ENCODE peak calls at places on chromosomes 1 and 21, in five cellular contexts. P, O, X, Z and T are unnamed samples. For H3K4me1, the result is how much of the 10 kb centered on the place peaks cover.

GRCh38 chr1:45906883-45907282 is 103.5 kb downstream of the MAST2 start:
- DNase-seq in Z (no peak), X (no peak), P (no peak), O (no peak), T (no peak)

GRCh38 chr1:199522338-199522737 is 505.2 kb upstream of the NR5A2 start:
- DNase-seq in Z (no peak), X (no peak), P (no peak), O (no peak), T (no peak)

GRCh38 chr1:226034482-226034881 is 28.0 kb upstream of the H3-3A start:
- DNase-seq in X (peak), Z (peak), O (peak), P (peak), T (peak)

GRCh38 chr1:66266756-66267155 is 267.2 kb upstream of the SGIP1 start:
- DNase-seq in Z (no peak), O (no peak), P (no peak), X (no peak), T (no peak)

GRCh38 chr1:231985624-231986023 is 359.0 kb downstream of the DISC1 start:
- DNase-seq in O (no peak), X (no peak), P (no peak), Z (no peak), T (no peak)

GRCh38 chr1:150578278-150579109 is 916 bp downstream of the MCL1 start:
- DNase-seq in X (peak), O (peak), Z (peak), P (no peak), T (no peak)

GRCh38 chr1:168861421-168862023 is 132.5 kb upstream of the DPT start:
- DNase-seq in X (no peak), P (no peak), O (no peak), Z (no peak), T (no peak)

GRCh38 chr1:185479781-185480180 is 162.7 kb upstream of the IVNS1ABP start:
- DNase-seq in X (no peak), Z (no peak), O (no peak), P (no peak), T (no peak)

GRCh38 chr21:45560106-45561021 is 18.1 kb upstream of the SLC19A1 start:
- DNase-seq in X (no peak), O (peak), P (no peak), Z (no peak), T (no peak)

GRCh38 chr21:37564924-37565529 is 198.5 kb downstream of the DYRK1A start:
- DNase-seq in Z (no peak), P (no peak), O (no peak), X (peak), T (no peak)

GRCh38 chr21:37563641-37564340 is 197.2 kb downstream of the DYRK1A start:
- DNase-seq in Z (peak), X (peak), P (peak), O (peak), T (peak)

GRCh38 chr21:37566790-37567725 is 200.5 kb downstream of the DYRK1A start:
- DNase-seq in P (no peak), Z (peak), O (no peak), X (no peak), T (no peak)

GRCh38 chr21:37564341-37564923 is 197.9 kb downstream of the DYRK1A start:
- DNase-seq in P (peak), X (peak), Z (peak), O (peak), T (peak)

DNA sequence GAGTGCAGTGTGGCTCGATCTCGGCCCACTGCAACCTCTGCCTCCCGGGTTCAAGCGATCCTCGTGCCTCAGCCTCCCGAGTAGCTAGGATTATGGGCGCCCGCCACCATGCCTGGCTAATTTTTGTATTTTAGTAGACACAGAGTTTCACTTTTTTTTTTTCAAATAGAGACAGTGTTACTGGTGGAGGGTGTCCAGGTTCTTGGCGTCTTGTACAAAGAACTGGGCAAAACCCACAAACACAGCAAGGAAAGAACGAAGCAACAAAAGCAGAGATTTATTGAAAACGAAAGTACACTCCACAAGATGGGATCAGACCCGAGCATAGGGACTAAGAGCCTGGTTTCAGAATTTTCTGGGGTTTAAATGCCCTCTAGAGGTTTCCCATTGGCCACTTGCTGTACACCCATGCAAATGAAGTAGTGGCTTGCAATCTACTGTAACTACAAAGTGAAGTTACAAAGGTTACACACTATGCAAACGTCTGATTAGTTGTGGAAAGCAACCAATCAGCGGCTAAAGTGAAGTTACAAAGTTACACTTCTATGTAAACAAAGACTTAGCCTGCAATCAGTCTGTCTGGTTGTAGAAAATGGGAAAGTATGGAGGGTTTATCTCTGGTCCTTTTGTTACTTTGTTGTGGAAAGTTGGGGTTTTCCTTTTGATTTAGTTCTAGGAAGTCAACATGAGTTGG is 199.1 kb downstream of the DYRK1A start:
- DNase-seq in X (no peak), O (no peak), Z (no peak), P (no peak), T (no peak)
- TF ChIP-seq POLR2A in X (no peak), O (no peak), Z (no peak), P (no peak), T (no peak)

DNA sequence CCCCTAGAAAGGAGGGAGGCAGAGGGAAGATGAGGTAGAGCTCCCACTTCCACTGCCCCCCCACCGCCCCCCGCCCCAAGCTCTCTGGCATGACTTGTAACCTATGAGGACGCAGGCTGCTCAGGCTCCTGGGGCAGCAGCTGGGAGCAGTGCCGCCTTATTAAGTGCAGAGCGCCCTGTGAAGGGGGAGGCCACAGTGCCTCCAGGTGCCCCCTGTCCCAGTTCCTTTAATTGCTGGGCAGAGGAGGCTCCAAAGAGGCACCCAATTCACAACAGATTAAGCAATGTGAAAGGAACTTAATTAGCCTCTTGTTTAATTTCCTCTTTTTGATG is 2.9 kb downstream of the RXFP4 start:
- DNase-seq in P (no peak), O (no peak), X (no peak), Z (no peak), T (no peak)
- H3K4me1 ChIP-seq in P (half or more), O (under half), X (half or more), Z (under half), T (half or more)

DNA sequence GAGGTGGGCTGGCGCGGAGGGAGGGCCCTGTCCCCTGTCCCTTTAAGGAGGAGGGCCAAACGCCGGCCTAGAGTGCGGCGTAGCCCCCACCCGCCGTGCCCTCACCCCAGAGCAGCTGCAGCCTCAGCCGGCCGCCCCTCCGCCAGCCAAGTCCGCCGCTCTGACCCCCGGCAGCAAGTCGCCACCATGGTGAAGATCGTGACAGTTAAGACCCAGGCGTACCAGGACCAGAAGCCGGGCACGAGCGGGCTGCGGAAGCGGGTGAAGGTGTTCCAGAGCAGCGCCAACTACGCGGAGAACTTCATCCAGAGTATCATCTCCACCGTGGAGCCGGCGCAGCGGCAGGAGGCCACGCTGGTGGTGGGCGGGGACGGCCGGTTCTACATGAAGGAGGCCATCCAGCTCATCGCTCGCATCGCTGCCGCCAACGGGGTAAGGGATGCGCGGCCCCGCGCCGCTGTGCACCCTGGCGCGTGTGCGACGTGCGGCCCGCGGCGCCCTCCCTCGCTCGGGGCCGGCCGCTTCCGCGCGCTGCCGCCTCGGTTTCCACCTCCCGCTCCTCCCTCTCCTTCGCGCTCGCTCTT is at the start of gene PGM1:
- DNase-seq in Z (peak), X (peak), O (peak), P (peak), T (peak)
- TF ChIP-seq POLR2A in Z (no peak), X (peak), O (peak), P (no peak), T (peak)

DNA sequence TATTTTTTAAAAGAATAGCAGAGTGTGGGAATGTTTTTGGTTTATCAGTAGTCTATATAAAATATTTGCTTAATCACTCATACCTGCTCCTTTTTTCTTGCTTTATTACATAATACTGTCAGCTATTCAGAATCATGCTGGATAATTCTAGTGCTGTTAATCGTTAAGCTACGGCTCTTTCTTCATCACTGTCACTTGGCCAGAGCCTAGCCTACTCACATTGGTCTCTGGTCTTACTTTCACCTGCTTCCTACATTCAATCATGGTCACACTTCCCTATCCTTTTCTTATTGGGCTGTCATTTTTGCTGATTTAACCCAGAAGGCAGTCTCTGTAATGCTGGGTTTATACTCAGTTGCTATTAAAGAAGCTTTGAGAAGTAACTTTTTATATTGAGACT is 2.5 kb downstream of the KLHL20 start:
- DNase-seq in Z (no peak), O (no peak), X (no peak), P (no peak), T (peak)
- H3K4me1 ChIP-seq in Z (under half), O (under half), X (under half), P (under half), T (under half)

DNA sequence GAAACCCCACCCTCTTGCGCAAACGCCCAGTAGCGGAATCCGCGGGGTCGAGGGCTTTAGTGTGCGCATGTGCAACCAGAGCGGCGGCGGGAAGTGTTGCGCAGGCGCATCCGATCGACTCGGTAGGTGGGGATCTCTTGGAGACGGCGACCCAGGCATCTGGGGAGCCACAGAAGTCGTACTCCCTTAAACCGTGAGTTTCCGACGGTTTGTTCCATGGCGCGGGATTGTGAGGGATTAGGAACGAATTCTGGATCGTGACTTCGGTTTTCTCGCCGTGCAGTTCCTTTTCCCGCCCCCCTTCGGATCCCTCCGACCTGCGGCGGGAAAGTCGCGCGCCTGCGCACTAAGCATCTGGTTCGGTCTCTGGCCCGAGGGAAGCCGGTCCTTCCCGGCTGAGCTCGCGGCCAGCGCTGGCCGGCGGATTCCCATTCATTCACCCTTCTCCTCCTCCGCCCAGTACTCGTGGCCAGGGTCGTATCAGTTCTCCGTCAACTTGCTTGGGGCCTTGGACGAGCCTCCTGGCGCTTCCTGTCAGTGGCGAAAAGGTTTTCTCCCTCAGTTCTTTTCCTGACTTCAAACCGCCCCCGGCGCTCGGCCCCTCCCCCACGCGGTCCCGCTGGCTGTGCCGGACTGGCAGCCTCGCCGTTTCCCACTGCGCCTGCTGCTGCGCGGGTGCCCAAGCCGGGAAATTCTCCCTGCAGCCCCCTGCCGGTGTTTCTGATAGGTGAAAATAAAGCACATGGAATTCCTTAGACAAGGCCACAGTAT is at the start of gene CDC7:
- DNase-seq in Z (peak), O (peak), X (peak), P (peak), T (peak)
- TF ChIP-seq POLR2A in Z (no peak), O (peak), X (no peak), P (no peak), T (peak)

GRCh38 chr1:207069059-207069458 is 16.0 kb downstream of the PFKFB2 start:
- DNase-seq in X (no peak), P (no peak), O (no peak), Z (no peak), T (peak)

GRCh38 chr1:207069858-207070506 is 16.9 kb downstream of the PFKFB2 start:
- DNase-seq in Z (no peak), O (peak), X (no peak), P (no peak), T (peak)

GRCh38 chr1:207070811-207071210 is 17.7 kb downstream of the PFKFB2 start:
- DNase-seq in X (no peak), O (no peak), P (no peak), Z (no peak), T (no peak)

GRCh38 chr1:207067185-207067584 is 14.1 kb downstream of the PFKFB2 start:
- DNase-seq in Z (no peak), X (no peak), P (no peak), O (no peak), T (no peak)

GRCh38 chr1:207067695-207068094 is 14.6 kb downstream of the PFKFB2 start:
- DNase-seq in Z (no peak), X (no peak), O (no peak), P (no peak), T (no peak)
- H3K4me1 ChIP-seq in Z (under half), X (under half), O (under half), P (under half), T (under half)

GRCh38 chr1:238861342-238861741 is 525.0 kb upstream of the CHRM3 start:
- DNase-seq in O (no peak), P (no peak), X (no peak), Z (no peak), T (no peak)
- TF ChIP-seq POLR2A in O (no peak), P (no peak), X (no peak), Z (no peak), T (no peak)

GRCh38 chr1:177309884-177310283 is 139.1 kb downstream of the BRINP2 start:
- DNase-seq in O (no peak), X (no peak), P (no peak), Z (no peak), T (no peak)
- H3K4me1 ChIP-seq in O (under half), X (under half), P (under half), Z (under half), T (under half)

GRCh38 chr1:60886793-60887331 is 195.5 kb upstream of the NFIA start:
- DNase-seq in O (no peak), X (no peak), P (no peak), Z (no peak), T (no peak)
- TF ChIP-seq POLR2A in O (no peak), X (no peak), P (no peak), Z (no peak), T (no peak)

GRCh38 chr1:1877852-1878436 is 12.9 kb downstream of the GNB1 start:
- DNase-seq in Z (no peak), X (no peak), P (no peak), O (no peak), T (no peak)
- H3K4me1 ChIP-seq in Z (under half), X (under half), P (half or more), O (half or more), T (half or more)